ENCODE peak calls at places on chromosomes 16 and 17, in four cellular contexts. T, P, S and D are unnamed samples. For H3K27me3 and H3K4me1, the result is how much of the 10 kb centered on the place peaks cover.

GRCh38 chr16:60304725-60305124 is 1570.6 kb upstream of the GOT2 start:
- DNase-seq in S (no peak), T (no peak), P (no peak), D (no peak)

GRCh38 chr17:57109393-57110151 is 24.5 kb downstream of the AKAP1 start:
- DNase-seq in S (no peak), P (peak), T (no peak), D (no peak)

GRCh38 chr17:15463363-15463762 is 4.1 kb downstream of the CDRT4 start:
- DNase-seq in T (no peak), P (no peak), S (no peak), D (no peak)

GRCh38 chr17:5902671-5903070 is 167.5 kb upstream of the WSCD1 start:
- DNase-seq in T (no peak), P (no peak), S (no peak), D (no peak)

GRCh38 chr16:4692460-4693295 is 684 bp upstream of the NUDT16L1 start:
- DNase-seq in P (no peak), T (no peak), S (no peak), D (no peak)

GRCh38 chr17:600576-601301 is 113.9 kb downstream of the VPS53 start:
- DNase-seq in P (no peak), S (no peak), T (no peak), D (no peak)

GRCh38 chr16:89048087-89048729 is 45.4 kb upstream of the ACSF3 start:
- DNase-seq in P (peak), T (peak), S (no peak), D (no peak)

GRCh38 chr16:72952404-72953301 is 95.3 kb downstream of the ZFHX3 start:
- DNase-seq in P (no peak), S (no peak), T (no peak), D (no peak)

GRCh38 chr16:84502581-84502980 is 1.9 kb downstream of the MEAK7 start:
- DNase-seq in T (no peak), P (no peak), S (no peak), D (no peak)

GRCh38 chr17:48804936-48805411 is 12.1 kb downstream of the TTLL6 start:
- DNase-seq in T (no peak), S (peak), P (peak), D (peak)

GRCh38 chr17:969767-970387 is 9.7 kb downstream of the NXN start:
- DNase-seq in P (no peak), T (no peak), S (no peak), D (no peak)

GRCh38 chr17:45382226-45382625 is 50.4 kb downstream of the ARHGAP27 start:
- DNase-seq in T (no peak), P (no peak), S (no peak), D (no peak)

GRCh38 chr16:50539822-50540710 is 8.1 kb upstream of the NKD1 start:
- DNase-seq in P (no peak), T (no peak), S (no peak), D (no peak)

GRCh38 chr17:72397687-72398086 is 276.9 kb downstream of the SOX9 start:
- DNase-seq in P (no peak), T (no peak), S (no peak), D (no peak)

GRCh38 chr16:49311823-49312222 is 30.2 kb upstream of the CBLN1 start:
- DNase-seq in P (no peak), T (no peak), S (no peak), D (no peak)

GRCh38 chr17:19753661-19754463 is 5.8 kb upstream of the ALDH3A1 start:
- DNase-seq in S (no peak), P (peak), T (no peak), D (no peak)

GRCh38 chr17:39209317-39210092 is 9.4 kb downstream of the RPL19 start:
- DNase-seq in S (peak), T (peak), P (peak), D (peak)

GRCh38 chr16:70399326-70399725 is 39.6 kb downstream of the ST3GAL2 start:
- DNase-seq in S (no peak), T (no peak), P (no peak), D (no peak)

GRCh38 chr17:14340968-14341412 is 40.1 kb downstream of the HS3ST3B1 start:
- DNase-seq in T (no peak), P (no peak), S (no peak), D (no peak)

GRCh38 chr17:74769266-74769855 is 6.8 kb downstream of the NAT9 start:
- DNase-seq in S (no peak), T (no peak), P (no peak), D (no peak)

GRCh38 chr17:74750039-74750326 is 1.6 kb downstream of the NHERF1 start:
- DNase-seq in T (no peak), S (no peak), P (no peak), D (no peak)

GRCh38 chr17:65446838-65447526 is 114.5 kb downstream of the AXIN2 start:
- DNase-seq in P (no peak), T (no peak), S (no peak), D (no peak)

GRCh38 chr16:87697792-87698191 is 68.0 kb downstream of the KLHDC4 start:
- DNase-seq in T (peak), S (no peak), P (no peak), D (no peak)

GRCh38 chr17:7241783-7242716 is at the start of gene GABARAP:
- DNase-seq in T (peak), S (peak), P (peak), D (peak)

GRCh38 chr16:51267676-51268075 is 116.6 kb upstream of the SALL1 start:
- DNase-seq in T (no peak), P (no peak), S (no peak), D (no peak)

GRCh38 chr17:50145532-50146229 is 4.8 kb downstream of the PPP1R9B start:
- DNase-seq in P (no peak), T (no peak), S (no peak), D (no peak)

GRCh38 chr16:81638286-81638945 is 140.7 kb upstream of the PLCG2 start:
- DNase-seq in T (no peak), P (no peak), S (no peak), D (no peak)

GRCh38 chr16:77963185-77964044 is 58.9 kb upstream of the CLEC3A start:
- DNase-seq in P (no peak), T (no peak), S (no peak), D (no peak)

GRCh38 chr17:42878123-42878880 is 22.3 kb upstream of the G6PC1 start:
- DNase-seq in P (no peak), S (no peak), T (no peak), D (no peak)

GRCh38 chr17:81015135-81015534 is 19.8 kb upstream of the BAIAP2 start:
- DNase-seq in S (no peak), P (no peak), T (no peak), D (no peak)

GRCh38 chr16:14473488-14473887 is 156.6 kb downstream of the PARN start:
- DNase-seq in T (no peak), P (no peak), S (no peak), D (no peak)

GRCh38 chr16:14562691-14563491 is 67.2 kb downstream of the PARN start:
- DNase-seq in S (no peak), T (no peak), P (no peak), D (peak)

GRCh38 chr16:71883193-71883848 is 661 bp downstream of the ZNF821 start:
- DNase-seq in P (no peak), S (peak), T (no peak), D (peak)

GRCh38 chr16:78437352-78437968 is 338.0 kb downstream of the WWOX start:
- DNase-seq in T (no peak), S (peak), P (no peak), D (peak)

GRCh38 chr17:50728881-50729765 is 9.7 kb downstream of the LUC7L3 start:
- DNase-seq in P (no peak), S (no peak), T (no peak), D (no peak)

GRCh38 chr16:21264226-21265036 is 13.7 kb downstream of the CRYM start:
- DNase-seq in P (peak), T (no peak), S (no peak), D (peak)

GRCh38 chr17:32870969-32871368 is 6.0 kb downstream of the MYO1D start:
- DNase-seq in S (no peak), T (no peak), P (no peak), D (no peak)

GRCh38 chr16:86019446-86020047 is 120.6 kb downstream of the IRF8 start:
- DNase-seq in T (no peak), P (no peak), S (no peak), D (peak)

GRCh38 chr17:10666921-10667320 is 9.8 kb upstream of the MYH3 start:
- DNase-seq in T (no peak), S (no peak), P (no peak), D (no peak)

GRCh38 chr16:60686824-60687223 is 1349.4 kb downstream of the CDH8 start:
- DNase-seq in T (no peak), P (no peak), S (no peak), D (no peak)

DNA sequence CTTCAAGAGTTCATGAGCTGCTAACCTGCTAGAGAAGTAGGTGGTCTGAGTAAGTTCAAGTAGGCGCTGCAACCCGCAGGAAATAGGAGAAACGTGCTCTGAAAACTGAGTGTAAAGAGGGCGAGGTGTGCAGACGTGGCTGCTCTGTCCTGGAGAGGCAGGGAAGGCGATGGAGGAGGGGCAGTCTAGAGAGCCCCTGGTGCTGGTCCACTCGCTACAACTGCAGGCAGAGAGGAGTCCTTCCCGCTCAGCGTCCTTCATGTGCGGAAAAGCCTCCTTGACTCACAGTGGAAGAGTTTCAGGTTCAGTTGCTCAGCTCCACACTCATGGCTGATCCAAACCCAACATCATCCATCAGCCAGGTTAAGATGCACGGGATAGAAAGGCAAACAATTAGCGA is 12.1 kb downstream of the ABCA3 start:
- DNase-seq in P (no peak), S (no peak), T (no peak), D (no peak)
- H3K27me3 ChIP-seq in P (under half), S (under half), T (under half), D (under half)

GRCh38 chr16:10782628-10783027 is 36.0 kb downstream of the TVP23A start:
- DNase-seq in P (no peak), T (no peak), S (no peak), D (no peak)

GRCh38 chr16:10776280-10776679 is 32.6 kb downstream of the NUBP1 start:
- DNase-seq in T (no peak), P (no peak), S (no peak), D (no peak)

GRCh38 chr16:10777356-10777755 is 33.7 kb downstream of the NUBP1 start:
- DNase-seq in S (no peak), T (no peak), P (no peak), D (no peak)

GRCh38 chr16:10780628-10781027 is 37.0 kb downstream of the NUBP1 start:
- DNase-seq in S (no peak), T (no peak), P (no peak), D (no peak)
- H3K4me1 ChIP-seq in S (under half), T (under half), P (under half), D (under half)

DNA sequence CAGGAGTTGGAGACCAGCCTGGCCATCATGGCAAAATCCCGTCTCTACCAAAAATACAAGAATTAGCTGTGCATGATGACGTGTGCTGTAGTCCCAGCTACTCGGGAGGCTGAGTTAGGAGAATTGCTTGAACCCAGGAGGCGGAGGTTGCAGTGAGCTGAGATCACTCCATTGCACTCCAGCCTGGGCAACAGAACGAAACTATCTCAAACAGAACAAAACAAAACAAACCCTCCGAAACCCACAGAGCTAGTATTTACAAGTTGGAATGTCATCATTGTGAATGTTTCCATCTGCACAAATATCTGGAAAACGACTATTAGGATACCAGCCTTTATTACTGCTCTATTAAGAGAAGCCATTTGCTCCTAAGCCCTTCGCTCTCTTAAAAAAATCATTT is 26.1 kb downstream of the SMARCE1 start:
- DNase-seq in T (no peak), P (no peak), S (no peak), D (no peak)
- H3K27me3 ChIP-seq in T (under half), P (under half), S (under half), D (under half)

DNA sequence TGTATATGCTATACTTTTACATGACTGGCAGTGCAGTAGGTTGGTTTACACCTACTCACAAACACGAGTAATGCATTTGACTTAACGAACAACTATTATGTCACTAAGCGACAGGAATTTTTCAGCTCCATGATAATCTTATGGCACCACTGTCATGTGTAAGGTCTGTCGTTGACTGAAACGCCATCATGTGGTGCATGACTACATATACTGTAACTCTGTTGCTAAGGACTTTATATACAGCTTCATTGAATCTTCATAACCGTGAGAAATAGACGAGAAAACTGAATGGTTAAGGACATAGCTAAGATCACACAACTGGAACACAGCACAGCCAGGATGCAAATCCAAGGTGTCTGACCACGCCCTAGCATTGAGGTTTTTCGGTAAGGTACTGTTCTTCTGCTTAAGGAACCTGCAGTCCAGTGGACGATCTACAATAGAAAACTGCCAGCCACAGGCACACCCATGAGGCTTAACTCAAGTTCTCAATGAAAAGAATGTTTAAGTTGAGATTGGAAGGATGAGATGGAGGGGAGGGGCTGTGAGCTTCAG is 3.3 kb downstream of the CFAP20 start:
- DNase-seq in P (no peak), T (no peak), S (no peak), D (peak)
- H3K4me1 ChIP-seq in P (half or more), T (half or more), S (under half), D (under half)

DNA sequence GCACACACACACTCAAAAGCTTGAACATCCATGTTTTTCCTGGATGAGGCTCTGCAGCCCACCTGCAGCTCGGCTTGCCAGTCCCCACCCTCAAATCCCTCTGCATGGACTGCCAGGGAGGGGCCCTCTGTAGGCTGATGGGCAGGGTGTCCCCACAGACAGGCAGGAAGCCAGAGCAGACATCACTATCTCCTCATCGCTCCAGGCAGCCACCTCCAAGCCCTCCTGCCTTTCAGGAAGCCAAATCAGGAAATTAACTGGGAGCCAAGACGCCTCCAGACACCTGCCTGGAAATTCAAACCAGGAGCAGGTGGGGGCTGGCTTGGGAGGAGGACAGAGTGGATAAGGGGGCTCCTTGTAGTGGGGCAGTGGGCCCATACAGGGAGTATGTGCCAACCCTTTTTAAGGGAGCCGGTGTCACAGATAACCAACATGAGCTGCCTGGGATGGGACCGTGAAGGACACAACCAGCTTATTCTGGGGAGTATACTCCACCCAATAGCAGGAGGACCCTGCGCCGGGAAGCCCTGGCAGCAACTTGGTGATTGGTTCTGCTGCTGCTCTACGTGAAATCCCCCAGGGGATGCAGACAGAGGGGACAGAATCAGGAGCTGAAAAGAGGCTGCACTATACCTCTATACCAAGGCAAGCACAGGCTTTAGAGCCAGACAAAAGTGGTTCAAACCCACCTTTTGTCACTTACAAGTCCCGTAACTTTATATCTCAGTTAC is 139.1 kb downstream of the CCT6B start:
- DNase-seq in P (no peak), S (no peak), T (no peak), D (no peak)
- H3K27me3 ChIP-seq in P (under half), S (under half), T (under half), D (under half)

GRCh38 chr16:75102595-75102994 is 14.0 kb downstream of the LDHD start:
- DNase-seq in S (no peak), T (no peak), P (no peak), D (no peak)
- H3K4me1 ChIP-seq in S (under half), T (half or more), P (half or more), D (under half)

GRCh38 chr17:79626156-79626890 is 15.5 kb upstream of the RBFOX3 start:
- DNase-seq in S (no peak), P (no peak), T (no peak), D (peak)

GRCh38 chr17:79623786-79624657 is 13.2 kb upstream of the RBFOX3 start:
- DNase-seq in P (no peak), S (no peak), T (no peak), D (peak)

GRCh38 chr17:79622776-79623175 is 11.9 kb upstream of the RBFOX3 start:
- DNase-seq in S (no peak), P (no peak), T (no peak), D (peak)

GRCh38 chr17:79625706-79626105 is 14.9 kb upstream of the RBFOX3 start:
- DNase-seq in P (no peak), T (no peak), S (no peak), D (no peak)

GRCh38 chr17:79624658-79625478 is 14.0 kb upstream of the RBFOX3 start:
- DNase-seq in P (no peak), S (no peak), T (no peak), D (peak)
- H3K27me3 ChIP-seq in P (under half), S (under half), T (under half), D (under half)

DNA sequence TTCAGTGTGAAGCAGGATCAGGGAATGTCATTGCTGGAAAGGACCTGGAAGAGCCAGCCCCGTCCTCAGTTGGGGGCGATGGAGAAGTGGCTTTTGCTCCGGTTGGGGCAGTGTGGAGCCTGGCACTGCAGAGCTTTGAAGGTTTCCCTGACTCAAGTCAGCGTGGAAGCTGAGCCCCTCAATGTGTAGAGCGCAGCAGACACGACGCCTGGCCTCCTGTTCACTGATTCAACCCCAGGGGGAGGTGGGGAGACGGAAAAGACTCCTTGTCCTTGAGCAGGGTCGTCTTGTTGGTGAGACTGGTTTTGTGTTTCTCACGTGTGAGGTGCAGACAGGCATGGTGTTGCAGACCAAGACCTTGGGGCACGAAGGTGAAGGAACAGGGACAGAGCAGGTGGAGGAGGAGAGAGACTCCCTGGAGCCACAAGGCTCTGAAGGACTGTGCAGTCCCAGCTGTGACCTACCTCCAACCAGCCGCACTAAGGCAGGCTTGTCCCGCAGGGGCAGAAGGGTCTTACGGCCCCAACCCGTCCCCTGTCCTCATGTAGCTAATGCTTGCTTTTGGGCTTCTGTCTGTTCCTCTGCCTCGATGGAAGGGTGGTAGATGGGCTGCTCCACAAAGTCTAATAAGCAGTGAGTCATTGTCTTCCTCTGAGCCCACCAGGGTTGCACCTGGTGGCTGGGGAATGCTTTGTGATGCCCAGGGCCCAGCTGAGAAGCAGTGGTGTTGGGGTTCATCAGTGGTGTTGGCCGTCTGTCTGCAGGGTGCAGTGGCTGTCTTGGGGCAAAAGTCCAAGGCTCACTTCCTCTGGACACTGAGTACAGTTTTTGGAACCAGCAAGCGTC is 47.8 kb downstream of the MPRIP start:
- DNase-seq in P (no peak), S (no peak), T (no peak), D (no peak)
- H3K4me1 ChIP-seq in P (half or more), S (under half), T (half or more), D (under half)